ENCODE peak calls at places on chromosomes 3 and 15, in four cellular contexts. C, J, H and V are unnamed samples.

GRCh38 chr15:41512512-41513281 is 930 bp downstream of the LTK start:
- DNase-seq in C (no peak), J (no peak), H (peak), V (no peak)

GRCh38 chr3:10702961-10703740 is 112.9 kb upstream of the SLC6A11 start:
- DNase-seq in C (peak), J (no peak), H (peak), V (no peak)

GRCh38 chr15:100115066-100115710 is 226.6 kb downstream of the ADAMTS17 start:
- DNase-seq in C (no peak), J (no peak), H (no peak), V (no peak)

GRCh38 chr15:90512981-90513380 is 16.7 kb upstream of the CRTC3 start:
- DNase-seq in C (no peak), J (no peak), H (no peak), V (no peak)

GRCh38 chr3:184178522-184179138 is 4.0 kb downstream of the AP2M1 start:
- DNase-seq in C (no peak), J (no peak), H (no peak), V (no peak)

GRCh38 chr3:155096303-155097008 is 16.3 kb downstream of the MME start:
- DNase-seq in C (no peak), J (no peak), H (no peak), V (no peak)

GRCh38 chr15:79970921-79971434 is at the start of gene BCL2A1:
- DNase-seq in C (peak), J (peak), H (no peak), V (no peak)

GRCh38 chr3:185067173-185067572 is 85.7 kb downstream of the C3orf70 start:
- DNase-seq in C (no peak), J (no peak), H (no peak), V (no peak)

GRCh38 chr15:100147828-100148227 is 193.9 kb downstream of the ADAMTS17 start:
- DNase-seq in C (no peak), J (no peak), H (no peak), V (no peak)

GRCh38 chr3:182364723-182365650 is 428.3 kb upstream of the ATP11B start:
- DNase-seq in C (no peak), J (no peak), H (peak), V (no peak)

GRCh38 chr3:99482191-99482590 is 156.2 kb upstream of the COL8A1 start:
- DNase-seq in C (no peak), J (no peak), H (no peak), V (no peak)

GRCh38 chr3:194537732-194538247 is 51.0 kb upstream of the ATP13A3 start:
- DNase-seq in C (no peak), J (no peak), H (no peak), V (peak)

GRCh38 chr15:35827156-35827555 is 281.2 kb upstream of the DPH6 start:
- DNase-seq in C (no peak), J (no peak), H (no peak), V (no peak)

GRCh38 chr15:94791008-94791407 is 559.6 kb downstream of the MCTP2 start:
- DNase-seq in C (no peak), J (no peak), H (no peak), V (no peak)

GRCh38 chr3:147394168-147394941 is 12.0 kb downstream of the ZIC4 start:
- DNase-seq in C (no peak), J (no peak), H (no peak), V (no peak)

GRCh38 chr3:42713747-42714146 is 11.1 kb upstream of the HHATL start:
- DNase-seq in C (no peak), J (no peak), H (no peak), V (no peak)

GRCh38 chr3:36714343-36714742 is 50.0 kb downstream of the DCLK3 start:
- DNase-seq in C (no peak), J (no peak), H (no peak), V (no peak)

GRCh38 chr3:52062499-52062898 is 6.1 kb upstream of the DUSP7 start:
- DNase-seq in C (peak), J (peak), H (no peak), V (no peak)

GRCh38 chr15:73936588-73937312 is 10.5 kb downstream of the LOXL1 start:
- DNase-seq in C (no peak), J (no peak), H (no peak), V (no peak)

GRCh38 chr3:72134989-72135451 is 350.1 kb upstream of the PROK2 start:
- DNase-seq in C (no peak), J (no peak), H (no peak), V (no peak)

GRCh38 chr15:101637038-101637437 is 15.1 kb downstream of the TM2D3 start:
- DNase-seq in C (no peak), J (no peak), H (no peak), V (no peak)

GRCh38 chr3:169501080-169501479 is 162.4 kb downstream of the MECOM start:
- DNase-seq in C (no peak), J (no peak), H (no peak), V (no peak)

GRCh38 chr3:28376424-28376823 is 27.8 kb upstream of the AZI2 start:
- DNase-seq in C (no peak), J (no peak), H (no peak), V (no peak)

GRCh38 chr3:15367059-15367458 is 34.7 kb upstream of the SH3BP5 start:
- DNase-seq in C (no peak), J (no peak), H (no peak), V (no peak)

GRCh38 chr3:152968388-152969024 is 133.6 kb downstream of the P2RY1 start:
- DNase-seq in C (no peak), J (no peak), H (peak), V (no peak)
- TF ChIP-seq CHD4 in C (no peak), J (no peak), H (no peak), V (no peak)

DNA sequence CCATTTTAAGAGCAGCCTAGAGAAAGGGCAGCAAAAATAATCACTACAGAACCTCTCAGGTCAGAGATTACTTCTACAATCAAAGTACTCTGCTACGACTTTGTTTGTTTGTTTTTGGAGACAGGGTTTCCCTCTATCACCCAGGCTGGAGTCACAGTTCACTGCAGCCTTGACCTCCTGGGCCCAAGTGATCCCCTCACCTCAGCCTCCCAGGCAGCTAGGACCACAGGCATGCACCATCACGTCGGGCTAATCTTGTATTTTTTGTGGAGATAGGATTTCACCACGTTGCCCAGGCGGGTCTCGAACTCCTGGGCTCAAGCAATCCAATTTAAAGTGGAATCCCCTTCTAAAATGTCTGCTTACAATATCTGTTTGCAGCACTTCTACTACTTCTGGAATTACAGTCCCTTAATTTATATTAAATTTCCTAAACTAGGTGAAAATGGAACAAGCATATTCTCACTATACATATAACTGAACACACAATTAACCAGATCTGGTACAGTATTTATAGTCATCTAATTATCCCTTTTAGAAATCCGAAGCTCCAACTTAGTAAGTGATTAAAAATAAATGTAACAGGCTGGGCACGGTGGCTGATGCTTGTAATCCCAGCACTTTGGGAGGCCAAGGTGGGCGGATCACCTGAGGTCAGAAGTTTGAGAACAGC is 4.4 kb downstream of the UACA start:
- DNase-seq in C (no peak), J (no peak), H (no peak), V (peak)
- H3K4me3 ChIP-seq in C (no peak), J (no peak), H (no peak), V (no peak)

GRCh38 chr15:67006089-67007065 is 59.0 kb upstream of the SMAD3 start:
- DNase-seq in C (no peak), J (no peak), H (no peak), V (no peak)
- TF ChIP-seq CHD4 in C (no peak), J (no peak), H (no peak), V (no peak)

DNA sequence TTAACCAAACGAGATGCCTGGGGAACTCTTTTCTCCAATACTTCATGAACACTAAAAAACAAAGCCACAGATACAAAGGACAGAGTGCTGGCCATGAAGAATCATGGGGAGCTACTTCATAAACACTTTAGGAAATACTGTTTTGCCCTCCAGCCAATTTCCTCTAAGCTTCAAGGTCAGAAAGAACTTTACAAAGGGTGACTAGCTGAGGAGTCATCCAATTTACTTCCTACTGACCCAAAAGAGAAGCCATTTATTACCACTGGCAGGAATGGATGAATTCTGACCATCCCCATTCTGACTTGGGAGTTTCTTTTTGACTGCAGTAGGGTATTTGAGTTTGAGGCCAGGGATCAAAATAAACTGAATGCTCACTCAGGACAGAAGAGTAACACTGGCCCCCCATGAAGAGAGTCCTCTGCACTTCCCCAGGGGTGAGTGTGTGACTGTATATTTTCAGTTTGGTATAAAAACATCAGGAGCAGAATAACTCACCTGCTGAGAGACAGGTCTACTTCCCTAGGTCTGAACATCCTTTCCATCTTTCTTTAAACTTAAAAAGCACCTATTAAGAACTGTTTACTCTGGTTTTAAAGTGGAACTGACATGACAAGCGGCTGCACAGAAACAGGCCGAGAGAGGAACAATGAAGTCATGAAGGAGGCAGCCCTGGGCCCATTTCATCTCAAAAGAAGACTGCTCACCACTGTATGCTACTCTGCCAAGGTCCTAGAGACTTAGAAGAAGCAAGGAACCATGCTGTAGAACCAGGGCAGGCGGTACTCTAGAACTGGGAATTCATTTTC is 203.6 kb downstream of the TNIK start:
- DNase-seq in C (no peak), J (no peak), H (no peak), V (no peak)
- H3K4me3 ChIP-seq in C (no peak), J (no peak), H (no peak), V (no peak)

GRCh38 chr3:48597408-48597800 is 2.3 kb upstream of the COL7A1 start:
- DNase-seq in C (no peak), J (no peak), H (no peak), V (no peak)
- TF ChIP-seq CHD4 in C (no peak), J (no peak), H (no peak), V (no peak)

DNA sequence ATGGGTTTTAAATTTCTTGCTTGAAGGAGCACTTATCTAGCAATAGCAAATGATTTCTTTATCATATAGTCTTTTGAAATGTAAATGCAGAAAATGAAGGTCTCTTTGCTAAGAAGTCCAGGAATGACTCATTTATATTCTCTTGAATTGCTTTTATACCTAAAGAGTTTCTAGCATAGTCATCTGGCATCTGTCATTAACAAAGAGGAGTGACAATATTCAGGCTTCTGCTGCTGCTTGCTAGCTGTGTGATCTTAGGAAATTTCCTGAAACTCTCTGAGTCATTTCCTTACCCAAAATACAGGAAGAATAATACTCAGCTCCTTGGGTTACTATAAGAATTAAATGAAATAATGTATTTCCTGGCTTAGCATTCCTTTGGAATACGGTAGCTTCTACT is 527.7 kb downstream of the DIPK2A start:
- DNase-seq in C (no peak), J (no peak), H (no peak), V (no peak)
- H3K4me3 ChIP-seq in C (no peak), J (no peak), H (no peak), V (no peak)

GRCh38 chr15:63597033-63597790 is at the start of gene FBXL22:
- DNase-seq in C (no peak), J (no peak), H (no peak), V (no peak)
- TF ChIP-seq CHD4 in C (no peak), J (no peak), H (no peak), V (no peak)

DNA sequence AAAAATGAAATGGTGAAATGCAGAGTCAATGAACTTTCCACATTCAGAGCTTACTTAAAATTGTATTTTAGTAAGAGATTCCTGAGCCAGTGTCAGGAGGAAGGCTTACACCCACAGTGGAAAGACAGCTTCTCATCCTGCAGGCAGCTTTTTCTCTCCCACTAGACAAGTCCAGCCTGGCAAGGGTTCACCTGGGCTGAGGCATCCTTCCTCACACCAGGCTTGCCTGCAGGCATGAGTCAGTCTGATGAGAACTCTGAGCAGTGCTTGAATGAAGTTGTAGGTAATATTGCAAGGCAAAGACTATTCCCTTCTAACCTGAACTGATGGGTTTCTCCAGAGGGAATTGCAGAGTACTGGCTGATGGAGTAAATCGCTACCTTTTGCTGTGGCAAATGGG is 3.1 kb downstream of the CCR4 start:
- DNase-seq in C (no peak), J (no peak), H (no peak), V (no peak)
- H3K4me3 ChIP-seq in C (no peak), J (no peak), H (no peak), V (no peak)